ENCODE peak calls at places on chromosomes 6 and 20, in nine cellular contexts. N, B, H, A, W, V, S, O and F are unnamed samples.

GRCh38 chr6:90005048-90005827 is 111.0 kb downstream of the GJA10 start:
- DNase-seq in N (no peak), B (no peak), H (no peak), A (no peak), W (peak; percentile 54), V (no peak), S (no peak), O (no peak), F (no peak)

GRCh38 chr6:163533443-163533842 is 118.9 kb downstream of the QKI start:
- DNase-seq in N (no peak), B (no peak), H (no peak), A (peak; percentile 97), W (no peak), V (no peak), S (no peak), O (no peak), F (peak; percentile 90)

GRCh38 chr6:13992417-13993055 is 67.8 kb downstream of the RNF182 start:
- DNase-seq in N (no peak), B (no peak), H (no peak), A (peak; percentile 86), W (no peak), V (no peak), S (no peak), O (no peak), F (peak; percentile 25)

GRCh38 chr6:17648745-17649144 is 48.6 kb downstream of the FAM8A1 start:
- DNase-seq in N (no peak), B (no peak), H (no peak), A (no peak), W (no peak), V (no peak), S (no peak), O (no peak), F (no peak)

GRCh38 chr6:139824864-139825263 is 450.4 kb upstream of the CITED2 start:
- DNase-seq in N (no peak), B (no peak), H (no peak), A (no peak), W (no peak), V (no peak), S (no peak), O (no peak), F (no peak)

GRCh38 chr6:17032595-17033591 is 69.0 kb upstream of the STMND1 start:
- DNase-seq in N (no peak), B (no peak), H (peak; percentile 36), A (peak; percentile 95), W (peak; percentile 87), V (peak; percentile 52), S (no peak), O (peak; percentile 76), F (peak; percentile 96)

GRCh38 chr6:127510876-127511275 is 8.3 kb downstream of the MTCL3 start:
- DNase-seq in N (no peak), B (peak; percentile 78), H (no peak), A (no peak), W (no peak), V (no peak), S (no peak), O (no peak), F (no peak)

GRCh38 chr20:33793011-33793931 is 17.9 kb upstream of the CHMP4B start:
- DNase-seq in N (no peak), B (no peak), H (peak; percentile 44), A (peak; percentile 24), W (no peak), V (no peak), S (peak; percentile 82), O (no peak), F (peak; percentile 55)

GRCh38 chr6:133969285-133969946 is 16.4 kb downstream of the TBPL1 start:
- DNase-seq in N (no peak), B (no peak), H (no peak), A (no peak), W (no peak), V (no peak), S (no peak), O (no peak), F (no peak)

GRCh38 chr6:140090871-140091270 is 716.4 kb upstream of the CITED2 start:
- DNase-seq in N (no peak), B (no peak), H (no peak), A (no peak), W (no peak), V (no peak), S (no peak), O (no peak), F (no peak)

GRCh38 chr20:62181808-62182207 is 1.0 kb upstream of the MTG2 start:
- DNase-seq in N (no peak), B (no peak), H (no peak), A (no peak), W (no peak), V (no peak), S (no peak), O (no peak), F (no peak)

GRCh38 chr6:159769470-159769869 is 7.6 kb downstream of the ACAT2 start:
- DNase-seq in N (no peak), B (no peak), H (no peak), A (no peak), W (no peak), V (no peak), S (no peak), O (no peak), F (no peak)

GRCh38 chr6:30871592-30872183 is 12.6 kb upstream of the DDR1 start:
- DNase-seq in N (no peak), B (no peak), H (no peak), A (no peak), W (no peak), V (no peak), S (no peak), O (no peak), F (no peak)

GRCh38 chr6:116313377-116313776 is 33.6 kb upstream of the TSPYL1 start:
- DNase-seq in N (no peak), B (no peak), H (no peak), A (peak; percentile 42), W (no peak), V (no peak), S (no peak), O (no peak), F (peak; percentile 21)

GRCh38 chr6:140071601-140072062 is 697.2 kb upstream of the CITED2 start:
- DNase-seq in N (no peak), B (no peak), H (no peak), A (peak; percentile 79), W (no peak), V (no peak), S (no peak), O (no peak), F (peak; percentile 57)

GRCh38 chr20:32526125-32526524 is 59.0 kb downstream of the NOL4L start:
- DNase-seq in N (no peak), B (no peak), H (no peak), A (no peak), W (no peak), V (no peak), S (peak; percentile 33), O (no peak), F (no peak)
- H3K4me1 ChIP-seq in N (peaks cover 42% of the 10 kb centered on the region), B (peaks cover 56% of the 10 kb centered on the region), H (peaks cover 53% of the 10 kb centered on the region), A (no peaks in the 10 kb centered on the region), W (peaks cover 18% of the 10 kb centered on the region), V (no peaks in the 10 kb centered on the region), S (peaks cover 86% of the 10 kb centered on the region), O (peaks cover 15% of the 10 kb centered on the region), F (peaks cover 31% of the 10 kb centered on the region)

DNA sequence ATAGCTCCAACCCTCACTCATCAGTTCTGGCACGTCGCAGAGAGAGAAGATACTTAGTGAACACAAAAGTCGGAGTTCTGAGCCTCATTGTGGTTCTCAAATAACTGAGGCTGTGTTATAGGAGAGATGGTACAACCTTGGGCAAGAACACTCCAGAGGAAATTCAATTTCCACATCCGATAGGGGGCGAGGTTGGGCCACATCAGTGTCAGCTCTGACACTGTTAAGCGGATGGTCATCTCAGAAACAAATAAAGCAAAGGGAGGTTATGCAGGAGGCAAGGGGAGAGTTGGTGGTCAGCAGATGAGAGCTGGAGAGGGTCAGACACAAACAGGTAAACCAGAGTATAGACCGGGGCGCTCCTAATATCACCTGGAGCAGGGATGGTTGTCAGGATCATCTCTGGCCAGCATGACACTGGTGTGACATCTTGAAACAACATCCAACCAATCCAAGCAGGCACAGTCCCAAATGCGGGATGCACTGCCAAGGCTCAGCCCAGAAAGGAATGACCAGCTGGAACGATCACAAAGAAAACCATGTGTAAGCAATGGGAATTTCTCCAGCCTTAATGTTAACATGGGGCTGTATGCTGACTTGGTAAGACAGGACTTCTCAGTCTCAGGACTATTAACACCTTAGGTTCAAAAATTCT is 331.8 kb downstream of the HACE1 start:
- DNase-seq in N (no peak), B (peak; percentile 70), H (no peak), A (no peak), W (peak; percentile 47), V (no peak), S (no peak), O (no peak), F (peak; percentile 49)
- TF ChIP-seq CTCF in N (no peak), B (peak; percentile 75), H (peak; percentile 24), A (peak; percentile 31), W (peak; percentile 35), V (peak; percentile 32), S (no peak), O (no peak), F (peak; percentile 54)

GRCh38 chr6:108941867-108942266 is 93.6 kb downstream of the ARMC2 start:
- DNase-seq in N (no peak), B (no peak), H (no peak), A (no peak), W (no peak), V (no peak), S (no peak), O (no peak), F (no peak)

GRCh38 chr6:108944707-108945685 is 96.8 kb downstream of the ARMC2 start:
- DNase-seq in N (no peak), B (no peak), H (peak; percentile 69), A (peak; percentile 93), W (peak; percentile 60), V (no peak), S (no peak), O (no peak), F (no peak)

GRCh38 chr6:108942556-108943492 is 94.6 kb downstream of the ARMC2 start:
- DNase-seq in N (no peak), B (peak; percentile 29), H (no peak), A (no peak), W (no peak), V (no peak), S (peak; percentile 87), O (no peak), F (no peak)

GRCh38 chr6:108945686-108946158 is 97.5 kb downstream of the ARMC2 start:
- DNase-seq in N (no peak), B (no peak), H (peak; percentile 91), A (no peak), W (peak; percentile 77), V (peak; percentile 84), S (peak; percentile 86), O (no peak), F (no peak)

GRCh38 chr6:108944058-108944457 is 95.8 kb downstream of the ARMC2 start:
- DNase-seq in N (no peak), B (no peak), H (no peak), A (no peak), W (no peak), V (no peak), S (no peak), O (no peak), F (no peak)
- H3K4me1 ChIP-seq in N (peaks cover 86% of the 10 kb centered on the region), B (peaks cover 43% of the 10 kb centered on the region), H (peaks cover 86% of the 10 kb centered on the region), A (peaks cover 18% of the 10 kb centered on the region), W (peaks cover 46% of the 10 kb centered on the region), V (no peaks in the 10 kb centered on the region), S (peaks cover 75% of the 10 kb centered on the region), O (peaks cover 17% of the 10 kb centered on the region), F (peaks cover 19% of the 10 kb centered on the region)

DNA sequence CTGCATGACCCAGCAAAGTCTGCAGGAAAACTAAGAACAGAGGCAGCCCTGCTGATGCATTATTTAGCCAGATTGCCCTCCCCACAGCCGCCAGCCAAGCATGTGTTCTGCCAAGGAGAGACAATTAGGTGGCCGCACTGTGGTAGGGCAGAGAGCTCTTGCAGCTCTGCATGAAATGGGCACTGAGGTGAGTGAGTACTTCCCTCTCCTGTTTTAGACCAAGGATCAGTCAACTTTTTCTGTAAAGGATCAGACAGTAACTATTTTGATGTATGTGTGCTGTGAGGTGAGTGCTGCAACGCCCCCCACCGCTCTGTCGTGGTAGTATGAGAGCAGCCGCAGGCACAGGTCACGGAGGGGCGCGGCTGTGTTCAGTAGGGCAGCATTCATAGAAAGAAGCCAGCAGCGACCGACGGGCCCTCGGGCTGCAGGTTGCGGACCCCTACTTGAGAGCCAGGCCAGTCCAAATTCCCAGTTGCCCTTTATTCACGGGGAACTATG is 23.8 kb upstream of the FAM50B start:
- DNase-seq in N (no peak), B (no peak), H (peak; percentile 63), A (peak; percentile 32), W (peak; percentile 82), V (peak; percentile 71), S (no peak), O (peak; percentile 46), F (peak; percentile 66)
- TF ChIP-seq CTCF in N (peak; percentile 42), B (no peak), H (peak; percentile 58), A (peak; percentile 36), W (peak; percentile 36), V (no peak), S (no peak), O (no peak), F (peak; percentile 56)